ENCODE peak calls at places on chromosomes 7 and 10, in seven cellular contexts. P, E, J, C, Q, G and F are unnamed samples.

GRCh38 chr7:50826371-50827172 is 43.9 kb upstream of the GRB10 start:
- DNase-seq in Q (no peak), J (no peak), P (no peak), C (no peak), E (no peak), G (no peak), F (no peak)

GRCh38 chr7:54841772-54842707 is 83.0 kb upstream of the SEC61G start:
- DNase-seq in C (no peak), Q (peak), E (peak), J (no peak), P (no peak), G (no peak), F (no peak)

GRCh38 chr7:134513169-134513752 is 14.1 kb upstream of the AKR1B10 start:
- DNase-seq in Q (peak), G (no peak), E (peak), J (peak), C (no peak), P (peak), F (peak)

GRCh38 chr7:132575987-132576722 is at the start of gene PLXNA4:
- DNase-seq in P (no peak), J (no peak), E (peak), C (no peak), Q (no peak), G (no peak), F (no peak)

GRCh38 chr7:112510032-112510742 is 29.4 kb downstream of the LSMEM1 start:
- DNase-seq in C (no peak), J (no peak), G (no peak), E (no peak), P (no peak), Q (no peak), F (no peak)

GRCh38 chr10:43998021-43998809 is 349.5 kb upstream of the ZNF32 start:
- DNase-seq in G (no peak), J (no peak), Q (no peak), E (no peak), P (no peak), C (no peak), F (no peak)

GRCh38 chr7:24052572-24053223 is 231.3 kb upstream of the NPY start:
- DNase-seq in J (no peak), G (no peak), C (no peak), E (no peak), Q (no peak), P (no peak), F (no peak)

GRCh38 chr10:119806334-119807130 is 66.1 kb downstream of the MCMBP start:
- DNase-seq in G (no peak), Q (no peak), E (no peak), P (no peak), C (no peak), J (no peak), F (no peak)

GRCh38 chr7:77327067-77327931 is 88.8 kb downstream of the GSAP start:
- DNase-seq in P (no peak), J (no peak), Q (peak), E (no peak), G (no peak), C (peak), F (peak)

GRCh38 chr10:79188154-79188763 is 119.5 kb downstream of the ZMIZ1 start:
- DNase-seq in E (no peak), P (no peak), J (no peak), G (no peak), Q (no peak), C (no peak), F (no peak)

GRCh38 chr7:47520408-47520807 is 61.5 kb downstream of the TNS3 start:
- DNase-seq in J (no peak), C (peak), Q (no peak), P (no peak), G (no peak), E (no peak), F (peak)

GRCh38 chr10:16441106-16441850 is 4.5 kb downstream of the PTER start:
- DNase-seq in Q (no peak), E (no peak), G (no peak), J (no peak), P (no peak), C (no peak), F (no peak)

GRCh38 chr10:5096108-5096507 is 1.9 kb downstream of the AKR1C3 start:
- DNase-seq in P (no peak), C (no peak), Q (no peak), E (no peak), G (no peak), J (no peak), F (no peak)

GRCh38 chr10:14583252-14583651 is 191.4 kb downstream of the FAM107B start:
- DNase-seq in Q (no peak), P (peak), G (no peak), C (no peak), J (peak), E (no peak), F (no peak)

GRCh38 chr7:123916240-123916724 is 8.8 kb upstream of the SPAM1 start:
- DNase-seq in E (peak), P (no peak), G (no peak), Q (peak), J (no peak), C (no peak), F (no peak)

GRCh38 chr7:77235280-77235679 is 35.7 kb upstream of the FGL2 start:
- DNase-seq in P (no peak), E (no peak), Q (no peak), G (no peak), C (no peak), J (no peak), F (no peak)